ENCODE peak calls at places on chromosomes 16 and 17, in four cellular contexts. R is SK-N-SH; A is activated CD8-positive, alpha-beta T cell treated with anti-CD3 and anti-CD28 coated beads for 36 hours; X is dorsolateral prefrontal cortex. H is an unnamed sample.

GRCh38 chr17:27559996-27560481 is 70.9 kb upstream of the LGALS9 start:
- DNase-seq in R (peak), A (no peak), X (no peak), H (no peak)

GRCh38 chr16:66578596-66579531 is at the start of gene CMTM2:
- DNase-seq in R (no peak), A (peak), X (no peak), H (peak)

GRCh38 chr16:85988723-85989313 is 89.9 kb downstream of the IRF8 start:
- DNase-seq in R (no peak), A (peak), X (no peak), H (peak)

GRCh38 chr16:57357330-57358151 is 1.0 kb upstream of the CCL22 start:
- DNase-seq in R (no peak), A (no peak), X (no peak), H (peak)

GRCh38 chr17:48544356-48545021 is 420 bp downstream of the HOXB2 start:
- DNase-seq in R (no peak), A (peak), X (no peak), H (peak)

GRCh38 chr17:72090108-72090507 is 30.7 kb upstream of the SOX9 start:
- DNase-seq in R (no peak), A (no peak), X (no peak), H (no peak)

GRCh38 chr16:89572042-89572441 is 3.5 kb upstream of the CPNE7 start:
- DNase-seq in R (no peak), A (no peak), X (no peak), H (no peak)

GRCh38 chr16:3058173-3059030 is 7.0 kb upstream of the IL32 start:
- DNase-seq in R (peak), A (peak), X (peak), H (peak)

GRCh38 chr17:73232587-73233373 is 28.9 kb downstream of the CPSF4L start:
- DNase-seq in R (no peak), A (peak), X (peak), H (peak)

GRCh38 chr16:14095883-14096551 is 24.9 kb downstream of the MRTFB start:
- DNase-seq in R (no peak), A (no peak), X (no peak), H (no peak)

GRCh38 chr16:29987371-29988085 is 7.9 kb downstream of the HIRIP3 start:
- DNase-seq in R (no peak), A (no peak), X (no peak), H (no peak)

GRCh38 chr17:81849457-81849856 is 10.9 kb downstream of the P4HB start:
- DNase-seq in R (no peak), A (no peak), X (no peak), H (no peak)

GRCh38 chr17:83041305-83041704 is 38.1 kb upstream of the METRNL start:
- DNase-seq in R (peak), A (no peak), X (no peak), H (no peak)

GRCh38 chr16:4388275-4389021 is 16.8 kb downstream of the VASN start:
- DNase-seq in R (no peak), A (no peak), X (no peak), H (no peak)

GRCh38 chr17:75367312-75367711 is 38.2 kb downstream of the GRB2 start:
- DNase-seq in R (no peak), A (peak), X (no peak), H (no peak)

GRCh38 chr17:47802341-47803022 is 19.1 kb downstream of the OSBPL7 start:
- DNase-seq in R (peak), A (peak), X (peak), H (peak)

GRCh38 chr17:65277576-65277975 is 140.4 kb downstream of the RGS9 start:
- DNase-seq in R (no peak), A (peak), X (no peak), H (no peak)

GRCh38 chr16:88478115-88478514 is 25.0 kb downstream of the ZFPM1 start:
- DNase-seq in R (no peak), A (peak), X (no peak), H (no peak)

GRCh38 chr16:27706803-27707685 is 157.1 kb downstream of the KATNIP start:
- DNase-seq in R (peak), A (no peak), X (no peak), H (no peak)

GRCh38 chr16:60681014-60681413 is 1355.2 kb downstream of the CDH8 start:
- DNase-seq in R (no peak), A (no peak), X (no peak), H (no peak)

GRCh38 chr16:74637742-74638453 is 28.8 kb downstream of the RFWD3 start:
- DNase-seq in R (no peak), A (no peak), X (no peak), H (no peak)

GRCh38 chr16:10600792-10601443 is 20.5 kb upstream of the EMP2 start:
- DNase-seq in R (no peak), A (no peak), X (no peak), H (peak)

GRCh38 chr16:27107185-27107592 is 40.5 kb downstream of the C16orf82 start:
- DNase-seq in R (no peak), A (no peak), X (no peak), H (no peak)

GRCh38 chr17:20930065-20930760 is 112.6 kb downstream of the USP22 start:
- DNase-seq in R (no peak), A (no peak), X (no peak), H (no peak)

DNA sequence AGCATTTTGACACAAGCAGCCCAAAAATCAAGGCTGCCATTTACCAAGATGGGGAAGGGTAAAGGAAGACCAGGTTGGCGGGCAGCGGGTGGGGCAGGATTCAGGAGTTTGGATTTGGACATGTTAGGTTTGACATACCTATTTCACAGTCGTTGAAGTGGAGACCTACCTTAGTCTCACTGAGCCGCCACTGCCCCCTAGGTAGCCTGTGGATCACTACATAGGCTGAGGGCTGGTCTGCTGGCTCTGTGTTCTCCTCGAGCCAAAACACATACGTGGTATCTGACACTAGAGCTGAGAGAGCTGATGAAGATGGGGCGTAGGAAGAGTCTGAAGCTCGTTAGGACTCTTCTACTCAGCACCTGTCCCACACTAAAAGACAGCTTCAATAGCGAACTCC is 115.1 kb downstream of the HIC1 start:
- DNase-seq in R (no peak), A (peak), X (no peak), H (peak)
- TF ChIP-seq CTCF in R (peak), A (no peak), X (no peak), H (peak)

GRCh38 chr17:5661486-5662125 is 77.3 kb upstream of the NLRP1 start:
- DNase-seq in R (no peak), A (no peak), X (no peak), H (no peak)
- TF ChIP-seq CTCF in R (peak), A (no peak), X (no peak), H (no peak)

GRCh38 chr17:36460265-36460937 is 26.1 kb upstream of the ZNHIT3 start:
- DNase-seq in R (no peak), A (no peak), X (no peak), H (no peak)
- TF ChIP-seq CTCF in R (no peak), A (no peak), X (no peak), H (no peak)

GRCh38 chr16:53503270-53503911 is 382 bp upstream of the AKTIP start:
- DNase-seq in R (peak), A (peak), X (peak), H (peak)
- TF ChIP-seq CTCF in R (no peak), A (no peak), X (no peak), H (no peak)

DNA sequence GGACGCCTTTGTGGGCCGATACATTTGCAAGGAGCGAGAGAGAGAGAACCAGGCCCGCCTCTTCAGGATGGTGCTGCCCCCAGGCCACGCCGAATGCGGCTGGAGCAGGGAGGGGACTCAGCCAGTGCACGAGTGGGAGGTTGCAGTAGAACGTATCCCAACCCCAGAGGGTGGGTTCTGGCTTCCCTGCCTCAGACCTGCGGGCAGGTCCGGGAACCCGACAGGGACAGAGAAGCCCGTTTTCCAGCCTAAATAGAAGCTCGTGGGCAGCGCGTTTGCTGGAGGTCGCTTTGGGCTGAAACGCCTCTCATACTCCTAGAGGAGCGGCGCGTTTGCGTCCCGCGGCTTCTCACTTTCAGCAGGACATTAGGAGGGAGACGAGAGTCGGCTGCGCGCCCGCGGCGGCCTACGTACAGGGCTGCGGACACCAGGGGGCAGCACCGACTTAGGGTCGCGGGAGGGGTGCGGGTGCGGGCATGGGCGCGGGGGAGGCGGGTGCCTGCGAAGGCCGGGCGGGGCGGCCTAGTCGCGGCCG is 11.0 kb downstream of the TBX2 start:
- DNase-seq in R (peak), A (peak), X (no peak), H (peak)
- TF ChIP-seq CTCF in R (peak), A (peak), X (peak), H (peak)

DNA sequence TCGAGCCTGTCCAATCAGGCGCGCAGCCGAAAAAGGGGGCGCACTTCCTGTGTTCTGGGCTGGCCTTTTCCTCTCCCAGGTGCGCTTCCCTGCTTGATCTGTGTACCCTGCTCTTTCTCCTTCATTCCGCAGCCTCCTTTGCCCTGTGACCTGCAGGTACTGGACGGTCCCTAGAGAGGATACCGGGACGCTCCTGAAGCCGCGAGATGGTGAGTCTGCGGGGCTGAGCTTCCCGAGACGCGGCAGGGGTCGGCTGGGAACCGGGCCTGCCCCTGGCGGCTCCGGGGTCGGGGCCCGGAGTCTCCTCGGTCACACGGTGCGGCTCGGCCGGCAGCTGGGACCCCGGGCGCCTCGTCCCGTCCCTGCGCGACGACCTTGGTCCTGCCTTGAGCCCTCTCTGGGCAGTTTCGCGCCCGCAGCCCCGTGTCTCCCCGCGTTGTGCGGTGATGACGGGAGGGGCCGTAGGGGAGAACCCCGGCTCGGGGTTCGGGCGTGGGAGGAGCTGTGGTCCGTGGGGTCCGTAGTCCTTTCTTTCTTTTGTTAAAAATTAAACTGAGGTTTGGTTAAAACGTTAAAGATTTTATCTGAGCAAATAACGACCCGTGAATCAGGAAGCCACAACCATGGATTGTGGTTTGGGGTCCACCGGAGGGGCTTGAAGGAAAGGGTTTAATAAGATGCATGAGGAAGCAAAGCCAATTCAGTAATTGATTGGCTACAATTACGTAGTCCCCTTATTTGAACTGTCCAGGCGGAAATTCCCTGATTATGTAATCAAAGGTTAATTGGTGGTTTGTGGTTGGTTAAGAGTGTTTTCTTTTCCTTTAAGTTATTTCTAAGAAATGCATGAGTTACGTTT is 172.8 kb upstream of the ZNF267 start:
- DNase-seq in R (peak), A (peak), X (peak), H (peak)
- TF ChIP-seq CTCF in R (peak), A (no peak), X (peak), H (peak)

GRCh38 chr16:71489122-71489521 is at the start of gene ZNF19:
- DNase-seq in R (no peak), A (no peak), X (no peak), H (no peak)
- TF ChIP-seq CTCF in R (no peak), A (no peak), X (no peak), H (no peak)

GRCh38 chr17:41125064-41125463 is 1.1 kb upstream of the KRTAP4-12 start:
- DNase-seq in R (no peak), A (no peak), X (no peak), H (no peak)

GRCh38 chr17:41118721-41119120 is 548 bp upstream of the KRTAP4-11 start:
- DNase-seq in R (no peak), A (no peak), X (no peak), H (no peak)

GRCh38 chr17:41116292-41116691 is 1.9 kb downstream of the KRTAP4-11 start:
- DNase-seq in R (no peak), A (no peak), X (no peak), H (no peak)

GRCh38 chr17:41126412-41126811 is 2.4 kb upstream of the KRTAP4-12 start:
- DNase-seq in R (no peak), A (no peak), X (no peak), H (no peak)

GRCh38 chr17:41121742-41122141 is 2.2 kb downstream of the KRTAP4-12 start:
- DNase-seq in R (no peak), A (no peak), X (no peak), H (no peak)
- TF ChIP-seq CTCF in R (no peak), A (no peak), X (no peak), H (no peak)

GRCh38 chr17:16961792-16962191 is 10.1 kb downstream of the TNFRSF13B start:
- DNase-seq in R (no peak), A (no peak), X (no peak), H (no peak)

GRCh38 chr17:16968786-16969185 is 3.1 kb downstream of the TNFRSF13B start:
- DNase-seq in R (no peak), A (no peak), X (no peak), H (no peak)

DNA sequence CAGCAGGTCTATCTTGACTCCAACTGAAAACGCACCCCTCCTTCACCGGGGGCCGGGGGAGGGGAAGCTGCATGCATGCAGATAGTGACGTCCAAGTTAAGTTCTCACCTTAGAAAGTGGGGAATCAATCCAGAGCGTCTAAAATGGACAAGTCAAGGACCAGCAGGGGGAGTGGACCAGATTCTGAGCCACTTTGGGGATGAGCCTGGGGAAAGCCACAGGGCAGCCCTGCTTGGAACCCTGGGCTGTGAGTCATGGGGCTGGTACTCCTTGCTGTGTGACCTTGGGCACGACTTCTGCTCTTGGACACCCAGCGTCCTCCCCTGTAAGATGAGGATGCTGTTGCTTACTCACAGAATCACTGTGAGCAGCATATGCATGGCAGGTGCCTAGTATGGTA is 9.1 kb downstream of the TNFRSF13B start:
- DNase-seq in R (no peak), A (no peak), X (no peak), H (no peak)
- TF ChIP-seq CTCF in R (no peak), A (no peak), X (no peak), H (no peak)

GRCh38 chr16:19304670-19305240 is 19.2 kb downstream of the CLEC19A start:
- DNase-seq in R (no peak), A (no peak), X (no peak), H (no peak)
- TF ChIP-seq CTCF in R (no peak), A (no peak), X (no peak), H (no peak)

H was measured in GM13977.